ENCODE peak calls at places on chromosome 7, in five cellular contexts. R, F, U, V and T are unnamed samples.

GRCh38 chr7:156036153-156036552 is 223.9 kb upstream of the SHH start:
- DNase-seq in U (no peak), V (no peak), R (no peak), F (no peak), T (no peak)

GRCh38 chr7:100077205-100077604 is 4.3 kb downstream of the ZNF3 start:
- DNase-seq in F (no peak), U (no peak), V (no peak), R (no peak), T (no peak)

GRCh38 chr7:49721441-49721840 is 52.0 kb upstream of the VWC2 start:
- DNase-seq in R (no peak), V (no peak), U (no peak), F (no peak), T (no peak)

GRCh38 chr7:4067874-4068273 is 614.2 kb upstream of the FOXK1 start:
- DNase-seq in U (no peak), F (no peak), R (no peak), V (no peak), T (no peak)

GRCh38 chr7:136194843-136195242 is 217.7 kb upstream of the MTPN start:
- DNase-seq in F (no peak), U (no peak), V (no peak), R (no peak), T (no peak)

GRCh38 chr7:107660381-107661080 is at the start of gene SLC26A4:
- DNase-seq in R (no peak), U (no peak), V (no peak), F (no peak), T (no peak)

GRCh38 chr7:92669616-92670153 is 79.5 kb upstream of the FAM133B start:
- DNase-seq in U (no peak), R (no peak), F (no peak), V (no peak), T (no peak)

GRCh38 chr7:13724631-13725566 is 264.6 kb downstream of the ETV1 start:
- DNase-seq in U (no peak), V (no peak), R (no peak), F (no peak), T (no peak)

GRCh38 chr7:2757361-2757903 is 69.4 kb downstream of the AMZ1 start:
- DNase-seq in R (peak; percentile 66), V (no peak), F (peak; percentile 87), U (no peak), T (no peak)

GRCh38 chr7:151207315-151207714 is 3.0 kb downstream of the H2BK1 start:
- DNase-seq in V (no peak), F (no peak), U (no peak), R (no peak), T (no peak)

GRCh38 chr7:30390872-30391646 is 87.5 kb downstream of the NOD1 start:
- DNase-seq in F (no peak), U (no peak), R (no peak), V (no peak), T (no peak)

GRCh38 chr7:33722383-33723096 is 182.8 kb upstream of the BMPER start:
- DNase-seq in U (no peak), F (peak; percentile 83), R (peak; percentile 20), V (no peak), T (no peak)

GRCh38 chr7:30752484-30752883 is 549 bp downstream of the INMT start:
- DNase-seq in U (no peak), V (no peak), R (no peak), F (no peak), T (no peak)

GRCh38 chr7:71566991-71567390 is 435.0 kb downstream of the GALNT17 start:
- DNase-seq in R (no peak), U (no peak), F (no peak), V (no peak), T (no peak)

GRCh38 chr7:14195896-14196295 is 206.4 kb upstream of the ETV1 start:
- DNase-seq in F (no peak), U (no peak), R (no peak), V (no peak), T (no peak)

GRCh38 chr7:148819697-148820332 is 64.3 kb downstream of the EZH2 start:
- DNase-seq in U (no peak), V (no peak), F (no peak), R (no peak), T (no peak)

GRCh38 chr7:19020711-19021110 is 96.7 kb downstream of the TWIST1 start:
- DNase-seq in V (no peak), F (no peak), R (no peak), U (no peak), T (no peak)

GRCh38 chr7:66683770-66684123 is 55.1 kb downstream of the KCTD7 start:
- DNase-seq in F (peak; percentile 56), R (no peak), V (no peak), U (no peak), T (no peak)

GRCh38 chr7:71518880-71519279 is 386.9 kb downstream of the GALNT17 start:
- DNase-seq in R (no peak), F (no peak), U (no peak), V (no peak), T (no peak)

GRCh38 chr7:5692845-5693278 is 88.6 kb downstream of the RNF216 start:
- DNase-seq in F (no peak), R (no peak), U (no peak), V (no peak), T (no peak)

GRCh38 chr7:98116656-98117461 is 10.2 kb downstream of the LMTK2 start:
- DNase-seq in R (no peak), F (no peak), V (no peak), U (no peak), T (no peak)

GRCh38 chr7:471191-471865 is 48.3 kb downstream of the PDGFA start:
- DNase-seq in V (no peak), U (no peak), F (no peak), R (no peak), T (peak; percentile 28)

GRCh38 chr7:128934361-128935352 is 3.1 kb upstream of the IRF5 start:
- DNase-seq in R (no peak), V (no peak), F (no peak), U (no peak), T (no peak)

GRCh38 chr7:149772236-149772820 is 1.1 kb downstream of the ZNF467 start:
- DNase-seq in R (peak; percentile 69), U (peak; percentile 79), V (no peak), F (no peak), T (peak; percentile 70)

GRCh38 chr7:17520941-17521340 is 222.5 kb downstream of the AHR start:
- DNase-seq in V (no peak), F (no peak), U (no peak), R (no peak), T (no peak)
- H3K27ac ChIP-seq in V (no peak overlapping the region), F (peak overlapping the region; percentile 53), U (peak overlapping the region; percentile 2), R (no peak overlapping the region), T (peak overlapping the region; percentile 14)

DNA sequence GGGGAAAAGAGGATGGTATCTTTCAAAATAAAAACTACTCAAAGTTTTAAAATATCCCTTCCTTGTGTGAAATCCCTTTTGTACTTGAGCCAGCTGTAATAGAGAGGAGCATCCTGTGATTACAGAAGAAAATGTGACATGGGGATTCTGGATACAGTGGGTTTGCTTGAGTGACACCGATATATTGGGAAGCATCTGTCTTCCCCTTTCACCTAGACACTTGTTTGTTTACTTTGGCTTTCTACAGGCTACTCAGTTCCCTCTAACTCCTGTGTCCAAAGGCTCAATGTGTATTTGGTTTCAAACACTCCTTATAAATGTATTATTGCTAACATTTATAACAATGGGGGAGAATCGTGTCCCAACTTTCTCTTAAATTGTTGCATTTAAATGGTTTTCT is 24.4 kb downstream of the CPED1 start:
- DNase-seq in F (no peak), V (no peak), R (no peak), U (no peak), T (no peak)
- H3K27ac ChIP-seq in F (peak overlapping the region; percentile 3), V (no peak overlapping the region), R (no peak overlapping the region), U (no peak overlapping the region), T (no peak overlapping the region)

DNA sequence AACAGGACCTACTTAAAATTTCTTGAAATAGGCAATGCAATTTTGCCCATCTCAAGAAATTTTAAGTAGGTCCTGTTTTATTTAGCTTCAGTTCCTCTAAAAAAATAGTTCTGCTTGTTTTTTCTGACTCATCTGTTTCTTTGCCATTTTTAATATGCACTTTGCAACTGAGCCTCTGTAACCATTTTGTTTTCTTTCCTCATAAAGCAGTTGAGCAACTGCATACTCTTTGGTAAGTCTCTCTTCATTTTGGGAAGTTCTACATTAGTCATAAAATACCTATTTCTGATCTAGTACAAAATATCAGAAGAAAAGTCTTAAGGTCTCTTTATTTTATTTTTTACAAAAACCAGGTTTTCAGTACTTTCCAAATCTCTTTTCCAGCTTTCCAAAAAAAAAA is 18.0 kb downstream of the TAS2R40 start:
- DNase-seq in R (no peak), F (no peak), U (no peak), V (no peak), T (no peak)
- H3K27ac ChIP-seq in R (no peak overlapping the region), F (no peak overlapping the region), U (peak overlapping the region; percentile 61), V (no peak overlapping the region), T (no peak overlapping the region)

GRCh38 chr7:112790651-112790973 is 419 bp upstream of the TMEM168 start:
- DNase-seq in V (no peak), U (no peak), R (no peak), F (no peak), T (no peak)

GRCh38 chr7:112789824-112790650 is at the start of gene TMEM168:
- DNase-seq in V (peak; percentile 77), U (peak; percentile 90), R (peak; percentile 61), F (peak; percentile 85), T (peak; percentile 55)

GRCh38 chr7:112789453-112789823 is 755 bp downstream of the TMEM168 start:
- DNase-seq in U (no peak), V (no peak), R (no peak), F (no peak), T (no peak)

GRCh38 chr7:112792431-112792830 is 2.2 kb upstream of the TMEM168 start:
- DNase-seq in V (no peak), F (no peak), R (no peak), U (no peak), T (no peak)

GRCh38 chr7:112791465-112792168 is 1.4 kb upstream of the TMEM168 start:
- DNase-seq in F (no peak), V (no peak), U (no peak), R (no peak), T (no peak)
- H3K27ac ChIP-seq in F (no peak overlapping the region), V (no peak overlapping the region), U (no peak overlapping the region), R (no peak overlapping the region), T (no peak overlapping the region)

DNA sequence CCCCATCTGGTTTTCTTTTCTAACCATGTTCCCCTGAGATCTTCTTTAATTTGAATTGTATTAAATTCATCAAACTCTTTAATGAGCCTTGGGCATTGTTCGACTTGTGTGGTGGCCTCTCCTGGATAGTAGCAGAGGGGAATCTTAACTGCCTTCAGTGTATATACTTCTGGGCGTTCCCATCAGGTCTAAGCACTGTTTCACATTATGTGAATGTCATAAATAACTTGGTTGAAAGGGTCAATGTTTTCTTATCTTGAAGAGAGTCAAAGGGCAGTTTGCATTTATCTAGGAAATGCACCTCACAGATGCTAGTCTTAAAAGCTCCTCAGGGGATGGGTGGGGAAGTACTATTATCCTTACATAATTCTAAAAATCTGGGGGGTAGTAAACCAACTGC is 169.2 kb upstream of the MEOX2 start:
- DNase-seq in R (no peak), U (no peak), V (no peak), F (no peak), T (no peak)
- H3K27ac ChIP-seq in R (no peak overlapping the region), U (no peak overlapping the region), V (no peak overlapping the region), F (peak overlapping the region; percentile 15), T (no peak overlapping the region)

GRCh38 chr7:105906690-105907089 is 30.3 kb upstream of the ATXN7L1 start:
- DNase-seq in V (no peak), F (no peak), R (no peak), U (no peak), T (no peak)
- H3K27ac ChIP-seq in V (no peak overlapping the region), F (no peak overlapping the region), R (no peak overlapping the region), U (no peak overlapping the region), T (no peak overlapping the region)

GRCh38 chr7:139647085-139647484 is 123.6 kb downstream of the CLEC2L start:
- DNase-seq in U (no peak), R (no peak), V (no peak), F (no peak), T (no peak)
- H3K27ac ChIP-seq in U (peak overlapping the region; percentile 0), R (peak overlapping the region; percentile 77), V (no peak overlapping the region), F (peak overlapping the region; percentile 72), T (no peak overlapping the region)